ENCODE peak calls at places on chromosomes 2 and 18, in eight cellular contexts. G is Kasumi-1; V is left colon; A is NCI-H82; P is HCEC 1CT; F is amniotic epithelial cell; O is activated CD4-positive, alpha-beta T cell treated with anti-CD3 and anti-CD28 coated beads for 48 hours; Y is KG1. I is an unnamed sample.

GRCh38 chr2:24351627-24351938 is 8.8 kb downstream of the ITSN2 start:
- DNase-seq in G (no peak), V (no peak), A (no peak), P (no peak), F (no peak), O (no peak), Y (no peak), I (no peak)

GRCh38 chr2:45009928-45010705 is 865 bp upstream of the SIX2 start:
- DNase-seq in G (no peak), V (no peak), A (peak), P (peak), F (peak), O (no peak), Y (no peak), I (no peak)

GRCh38 chr2:123916512-123916911 is 108.6 kb upstream of the CNTNAP5 start:
- DNase-seq in G (peak), V (no peak), A (peak), P (no peak), F (no peak), O (no peak), Y (no peak), I (no peak)

GRCh38 chr2:100855084-100855483 is 35.1 kb downstream of the NPAS2 start:
- DNase-seq in G (no peak), V (no peak), A (no peak), P (no peak), F (no peak), O (no peak), Y (no peak), I (no peak)

GRCh38 chr2:54997826-54998225 is 52.4 kb downstream of the RTN4 start:
- DNase-seq in G (no peak), V (no peak), A (no peak), P (no peak), F (no peak), O (no peak), Y (no peak), I (no peak)

GRCh38 chr2:99863914-99864273 is 278.5 kb downstream of the AFF3 start:
- DNase-seq in G (no peak), V (no peak), A (no peak), P (no peak), F (peak), O (no peak), Y (no peak), I (no peak)

GRCh38 chr2:174775586-174775985 is 11.3 kb upstream of the CHRNA1 start:
- DNase-seq in G (no peak), V (no peak), A (no peak), P (no peak), F (no peak), O (no peak), Y (no peak), I (no peak)

GRCh38 chr18:8348051-8348450 is 261.2 kb upstream of the RAB12 start:
- DNase-seq in G (no peak), V (no peak), A (no peak), P (no peak), F (no peak), O (no peak), Y (no peak), I (no peak)

GRCh38 chr2:127104881-127105655 is 1.9 kb downstream of the BIN1 start:
- DNase-seq in G (no peak), V (peak), A (peak), P (no peak), F (no peak), O (no peak), Y (no peak), I (no peak)

GRCh38 chr18:46310258-46310657 is 206.1 kb downstream of the HAUS1 start:
- DNase-seq in G (no peak), V (no peak), A (peak), P (no peak), F (no peak), O (no peak), Y (no peak), I (no peak)

GRCh38 chr2:50791271-50791670 is 240.7 kb downstream of the NRXN1 start:
- DNase-seq in G (no peak), V (no peak), A (peak), P (no peak), F (no peak), O (no peak), Y (no peak), I (no peak)

GRCh38 chr18:11309172-11309571 is 159.8 kb upstream of the PIEZO2 start:
- DNase-seq in G (peak), V (no peak), A (no peak), P (peak), F (peak), O (no peak), Y (no peak), I (no peak)

GRCh38 chr2:160157861-160158813 is 41.9 kb downstream of the ITGB6 start:
- DNase-seq in G (no peak), V (no peak), A (peak), P (no peak), F (peak), O (no peak), Y (no peak), I (no peak)

GRCh38 chr2:119846021-119846420 is 86.3 kb downstream of the PTPN4 start:
- DNase-seq in G (no peak), V (no peak), A (peak), P (no peak), F (no peak), O (no peak), Y (no peak), I (no peak)

GRCh38 chr2:69095246-69095645 is 82.3 kb downstream of the ANTXR1 start:
- DNase-seq in G (no peak), V (no peak), A (no peak), P (peak), F (peak), O (no peak), Y (no peak), I (no peak)

GRCh38 chr2:176734868-176735267 is 465.6 kb downstream of the MTX2 start:
- DNase-seq in G (no peak), V (no peak), A (no peak), P (no peak), F (no peak), O (no peak), Y (no peak), I (no peak)

GRCh38 chr2:170815746-170816498 is 765 bp upstream of the GAD1 start:
- DNase-seq in G (peak), V (no peak), A (peak), P (peak), F (peak), O (peak), Y (peak), I (peak)

GRCh38 chr2:145038041-145038525 is 518.2 kb upstream of the ZEB2 start:
- DNase-seq in G (no peak), V (no peak), A (no peak), P (no peak), F (no peak), O (no peak), Y (no peak), I (no peak)

GRCh38 chr18:63317982-63318881 is 1.3 kb downstream of the BCL2 start:
- DNase-seq in G (peak), V (peak), A (peak), P (no peak), F (no peak), O (peak), Y (peak), I (peak)

GRCh38 chr2:31333527-31334183 is 80.9 kb downstream of the XDH start:
- DNase-seq in G (peak), V (peak), A (peak), P (peak), F (peak), O (peak), Y (peak), I (peak)

GRCh38 chr2:157628532-157629415 is at the start of gene ACVR1C:
- DNase-seq in G (peak), V (peak), A (peak), P (peak), F (peak), O (peak), Y (peak), I (peak)

GRCh38 chr2:40043191-40043590 is 264.1 kb upstream of the THUMPD2 start:
- DNase-seq in G (no peak), V (no peak), A (no peak), P (no peak), F (peak), O (no peak), Y (no peak), I (no peak)

GRCh38 chr2:56118474-56118873 is 65.3 kb upstream of the CCDC85A start:
- DNase-seq in G (no peak), V (no peak), A (peak), P (no peak), F (peak), O (no peak), Y (no peak), I (no peak)

GRCh38 chr2:196234672-196235071 is 63.3 kb upstream of the STK17B start:
- DNase-seq in G (no peak), V (no peak), A (no peak), P (peak), F (peak), O (peak), Y (no peak), I (peak)

GRCh38 chr18:987325-988186 is 82.9 kb downstream of the ADCYAP1 start:
- DNase-seq in G (no peak), V (no peak), A (no peak), P (no peak), F (peak), O (no peak), Y (no peak), I (no peak)

GRCh38 chr2:213237251-213237650 is 47.0 kb upstream of the SPAG16 start:
- DNase-seq in G (no peak), V (no peak), A (no peak), P (peak), F (no peak), O (no peak), Y (no peak), I (no peak)

GRCh38 chr2:120013569-120014223 is 819 bp downstream of the EPB41L5 start:
- DNase-seq in G (no peak), V (peak), A (peak), P (no peak), F (no peak), O (no peak), Y (no peak), I (no peak)

GRCh38 chr2:149994057-149994728 is 406.6 kb upstream of the MMADHC start:
- DNase-seq in G (no peak), V (no peak), A (peak), P (peak), F (peak), O (no peak), Y (no peak), I (no peak)

GRCh38 chr18:32422185-32422584 is 48.5 kb downstream of the GAREM1 start:
- DNase-seq in G (no peak), V (no peak), A (no peak), P (no peak), F (no peak), O (no peak), Y (no peak), I (no peak)

GRCh38 chr2:38441346-38441745 is 64.3 kb upstream of the ATL2 start:
- DNase-seq in G (no peak), V (no peak), A (no peak), P (no peak), F (no peak), O (no peak), Y (no peak), I (no peak)